ENCODE peak calls at places on chromosomes 13 and 19, in eight cellular contexts. B is right atrium auricular region; N is NCI-H2081; V is stimulated activated CD8-positive, alpha-beta memory T cell treated with anti-CD3 and anti-CD28 coated beads, Interleukin-2, amount 100 ng/mL, for 48 hours; E is NCI-H748 treated with DMSO at 0.1 percent for 48 hours; W is H4; Y is fibroblast of the conjunctiva; R is NCI-H446 treated with DMSO at 0.1 percent for 48 hours. Z is an unnamed sample.

GRCh38 chr19:13953021-13953531 is 767 bp downstream of the DCAF15 start:
- DNase-seq in B (no peak), N (no peak), V (no peak), E (no peak), W (no peak), Y (peak; percentile 27), R (no peak), Z (no peak)

GRCh38 chr19:18696023-18696422 is 12.5 kb downstream of the CRTC1 start:
- DNase-seq in B (no peak), N (no peak), V (no peak), E (no peak), W (no peak), Y (no peak), R (no peak), Z (no peak)

GRCh38 chr13:112699318-112699918 is 9.6 kb downstream of the ATP11A start:
- DNase-seq in B (no peak), N (peak; percentile 38), V (no peak), E (no peak), W (no peak), Y (no peak), R (no peak), Z (no peak)

GRCh38 chr13:23848639-23849282 is 40.4 kb downstream of the MIPEP start:
- DNase-seq in B (no peak), N (no peak), V (no peak), E (no peak), W (no peak), Y (no peak), R (no peak), Z (no peak)

GRCh38 chr19:38538793-38539528 is 78.8 kb downstream of the MAP4K1 start:
- DNase-seq in B (no peak), N (no peak), V (no peak), E (no peak), W (no peak), Y (no peak), R (no peak), Z (no peak)

GRCh38 chr19:8113017-8113416 is 36.4 kb downstream of the FBN3 start:
- DNase-seq in B (no peak), N (no peak), V (no peak), E (no peak), W (no peak), Y (no peak), R (no peak), Z (no peak)

GRCh38 chr19:38877781-38878574 is at the start of gene RINL:
- DNase-seq in B (no peak), N (peak; percentile 91), V (peak; percentile 51), E (peak; percentile 99), W (no peak), Y (no peak), R (no peak), Z (no peak)

GRCh38 chr13:44219808-44220544 is 153.6 kb upstream of the SERP2 start:
- DNase-seq in B (no peak), N (no peak), V (no peak), E (no peak), W (peak; percentile 9), Y (no peak), R (peak; percentile 67), Z (peak; percentile 71)

GRCh38 chr13:30047154-30047874 is 196.9 kb upstream of the UBL3 start:
- DNase-seq in B (no peak), N (no peak), V (no peak), E (no peak), W (no peak), Y (no peak), R (no peak), Z (no peak)

GRCh38 chr13:99033814-99034213 is 56.0 kb upstream of the DOCK9 start:
- DNase-seq in B (no peak), N (peak; percentile 38), V (no peak), E (peak; percentile 69), W (no peak), Y (peak; percentile 17), R (peak; percentile 3), Z (no peak)

GRCh38 chr13:95741584-95742563 is 64.9 kb downstream of the DNAJC3 start:
- DNase-seq in B (no peak), N (no peak), V (no peak), E (no peak), W (no peak), Y (no peak), R (no peak), Z (no peak)

GRCh38 chr19:31110331-31110730 is 238.9 kb downstream of the TSHZ3 start:
- DNase-seq in B (no peak), N (no peak), V (no peak), E (no peak), W (peak; percentile 32), Y (no peak), R (no peak), Z (no peak)

GRCh38 chr13:113540523-113540922 is 44.0 kb upstream of the TFDP1 start:
- DNase-seq in B (no peak), N (no peak), V (no peak), E (no peak), W (no peak), Y (no peak), R (no peak), Z (no peak)

GRCh38 chr13:20165417-20166257 is 4.8 kb upstream of the GJA3 start:
- DNase-seq in B (no peak), N (no peak), V (no peak), E (peak; percentile 52), W (no peak), Y (peak; percentile 26), R (no peak), Z (no peak)

GRCh38 chr13:39132286-39132685 is 94.0 kb downstream of the NHLRC3 start:
- DNase-seq in B (no peak), N (no peak), V (no peak), E (no peak), W (no peak), Y (no peak), R (no peak), Z (no peak)

GRCh38 chr13:38883783-38884182 is 106.8 kb downstream of the STOML3 start:
- DNase-seq in B (no peak), N (no peak), V (no peak), E (no peak), W (no peak), Y (no peak), R (no peak), Z (no peak)

GRCh38 chr19:44093931-44094765 is at the start of gene ZNF224:
- DNase-seq in B (peak; percentile 93), N (peak; percentile 91), V (peak; percentile 75), E (peak; percentile 98), W (peak; percentile 73), Y (peak; percentile 72), R (peak; percentile 83), Z (peak; percentile 90)

GRCh38 chr13:59416561-59416960 is 747.2 kb downstream of the DIAPH3 start:
- DNase-seq in B (no peak), N (no peak), V (no peak), E (no peak), W (no peak), Y (no peak), R (no peak), Z (no peak)

GRCh38 chr19:28472843-28473242 is 740.1 kb downstream of the UQCRFS1 start:
- DNase-seq in B (no peak), N (no peak), V (no peak), E (no peak), W (no peak), Y (no peak), R (no peak), Z (no peak)

GRCh38 chr19:45779231-45780145 is 2.8 kb downstream of the DMPK start:
- DNase-seq in B (peak; percentile 76), N (peak; percentile 92), V (peak; percentile 90), E (peak; percentile 83), W (no peak), Y (no peak), R (peak; percentile 66), Z (no peak)

GRCh38 chr19:3455393-3455955 is 24.9 kb downstream of the SMIM24 start:
- DNase-seq in B (no peak), N (no peak), V (no peak), E (no peak), W (no peak), Y (no peak), R (no peak), Z (no peak)

Z was measured in vagina.